ENCODE peak calls at places on chromosomes 13 and 19, in ten cellular contexts. A, H, O, C, M, B, S, X, N and Q are unnamed samples.
A peak's percentile ranks its signal among the peaks of the same experiment; 100 is the strongest.

GRCh38 chr13:62137629-62138405 is 722.2 kb upstream of the PCDH20 start:
- DNase-seq in A (no peak), H (no peak), O (no peak), C (no peak), M (no peak), B (no peak), S (no peak), X (no peak), N (no peak), Q (no peak)

GRCh38 chr13:27481766-27482165 is 31.4 kb upstream of the MTIF3 start:
- DNase-seq in A (peak; percentile 63), H (no peak), O (no peak), C (no peak), M (no peak), B (no peak), S (no peak), X (no peak), N (peak; percentile 81), Q (no peak)

GRCh38 chr13:68254151-68254550 is 1024.0 kb upstream of the PCDH9 start:
- DNase-seq in A (no peak), H (no peak), O (no peak), C (no peak), M (no peak), B (no peak), S (no peak), X (no peak), N (no peak), Q (no peak)

GRCh38 chr13:60351326-60351725 is 45.7 kb upstream of the TDRD3 start:
- DNase-seq in A (no peak), H (no peak), O (no peak), C (peak; percentile 13), M (no peak), B (peak; percentile 69), S (no peak), X (no peak), N (no peak), Q (peak; percentile 12)

GRCh38 chr13:62193919-62194318 is 778.3 kb upstream of the PCDH20 start:
- DNase-seq in A (no peak), H (no peak), O (no peak), C (no peak), M (no peak), B (no peak), S (no peak), X (no peak), N (no peak), Q (no peak)

GRCh38 chr19:41994994-41995958 is 1.2 kb upstream of the ATP1A3 start:
- DNase-seq in A (no peak), H (no peak), O (no peak), C (no peak), M (no peak), B (no peak), S (no peak), X (no peak), N (no peak), Q (no peak)

GRCh38 chr13:69324109-69324886 is 783.3 kb upstream of the ATXN8OS start:
- DNase-seq in A (no peak), H (no peak), O (no peak), C (no peak), M (no peak), B (peak; percentile 25), S (no peak), X (no peak), N (peak; percentile 29), Q (no peak)

GRCh38 chr19:18519962-18520847 is 1.7 kb downstream of the ELL start:
- DNase-seq in A (no peak), H (peak; percentile 79), O (no peak), C (peak; percentile 50), M (no peak), B (peak; percentile 82), S (peak; percentile 83), X (peak; percentile 46), N (peak; percentile 80), Q (peak; percentile 49)

GRCh38 chr19:1355974-1356865 is 27.5 kb upstream of the NDUFS7 start:
- DNase-seq in A (no peak), H (no peak), O (no peak), C (no peak), M (no peak), B (peak; percentile 47), S (no peak), X (no peak), N (peak; percentile 27), Q (no peak)

GRCh38 chr13:73765651-73766384 is 368.4 kb downstream of the KLF12 start:
- DNase-seq in A (peak; percentile 71), H (peak; percentile 86), O (peak; percentile 72), C (no peak), M (peak; percentile 33), B (peak; percentile 79), S (peak; percentile 57), X (peak; percentile 77), N (peak; percentile 91), Q (peak; percentile 51)

GRCh38 chr13:50635504-50635903 is 208.0 kb downstream of the DLEU7 start:
- DNase-seq in A (no peak), H (no peak), O (no peak), C (no peak), M (peak; percentile 14), B (no peak), S (no peak), X (no peak), N (no peak), Q (no peak)

GRCh38 chr13:103403148-103403740 is 337.0 kb upstream of the SLC10A2 start:
- DNase-seq in A (no peak), H (no peak), O (no peak), C (no peak), M (no peak), B (no peak), S (no peak), X (no peak), N (no peak), Q (no peak)

GRCh38 chr13:109904218-109904617 is 117.8 kb upstream of the IRS2 start:
- DNase-seq in A (no peak), H (no peak), O (no peak), C (no peak), M (no peak), B (no peak), S (no peak), X (no peak), N (peak; percentile 13), Q (no peak)

GRCh38 chr13:47420568-47420967 is 523.7 kb upstream of the HTR2A start:
- DNase-seq in A (no peak), H (no peak), O (no peak), C (no peak), M (no peak), B (peak; percentile 4), S (no peak), X (no peak), N (no peak), Q (no peak)

GRCh38 chr13:98436379-98436909 is 140.5 kb downstream of the STK24 start:
- DNase-seq in A (no peak), H (no peak), O (no peak), C (no peak), M (no peak), B (no peak), S (no peak), X (no peak), N (no peak), Q (no peak)

GRCh38 chr13:40445557-40445990 is 220.9 kb downstream of the FOXO1 start:
- DNase-seq in A (peak; percentile 55), H (no peak), O (no peak), C (no peak), M (peak; percentile 17), B (peak; percentile 96), S (no peak), X (no peak), N (no peak), Q (peak; percentile 25)

GRCh38 chr19:49335071-49335783 is at the start of gene CD37:
- DNase-seq in A (peak; percentile 67), H (peak; percentile 71), O (no peak), C (no peak), M (no peak), B (no peak), S (peak; percentile 49), X (peak; percentile 51), N (no peak), Q (no peak)

GRCh38 chr19:38306236-38306635 is 2.2 kb downstream of the C19orf33 start:
- DNase-seq in A (no peak), H (no peak), O (no peak), C (no peak), M (no peak), B (no peak), S (no peak), X (no peak), N (no peak), Q (no peak)

GRCh38 chr19:38307076-38307475 is 3.0 kb downstream of the C19orf33 start:
- DNase-seq in A (no peak), H (no peak), O (no peak), C (no peak), M (no peak), B (no peak), S (no peak), X (no peak), N (no peak), Q (no peak)

GRCh38 chr19:38304352-38304865 is 358 bp downstream of the C19orf33 start:
- DNase-seq in A (no peak), H (no peak), O (no peak), C (no peak), M (no peak), B (no peak), S (no peak), X (no peak), N (no peak), Q (no peak)

GRCh38 chr19:38303517-38304351 is at the start of gene C19orf33:
- DNase-seq in A (peak; percentile 88), H (no peak), O (no peak), C (no peak), M (no peak), B (peak; percentile 22), S (peak; percentile 69), X (no peak), N (no peak), Q (no peak)

GRCh38 chr19:38304866-38305429 is 897 bp downstream of the C19orf33 start:
- DNase-seq in A (peak; percentile 91), H (no peak), O (no peak), C (no peak), M (no peak), B (no peak), S (peak; percentile 74), X (no peak), N (peak; percentile 96), Q (no peak)
- H3K27ac ChIP-seq in A (peak overlapping the region; percentile 83), H (no peak overlapping the region), O (no peak overlapping the region), C (no peak overlapping the region), M (no peak overlapping the region), B (no peak overlapping the region), S (peak overlapping the region; percentile 52), X (no peak overlapping the region), N (no peak overlapping the region), Q (peak overlapping the region; percentile 85)

GRCh38 chr13:77022341-77022740 is 4.6 kb downstream of the FBXL3 start:
- DNase-seq in A (no peak), H (no peak), O (no peak), C (no peak), M (no peak), B (no peak), S (no peak), X (no peak), N (no peak), Q (no peak)
- H3K27ac ChIP-seq in A (no peak overlapping the region), H (no peak overlapping the region), O (no peak overlapping the region), C (no peak overlapping the region), M (peak overlapping the region; percentile 61), B (no peak overlapping the region), S (peak overlapping the region; percentile 56), X (no peak overlapping the region), N (no peak overlapping the region), Q (peak overlapping the region; percentile 95)

GRCh38 chr13:65932587-65933239 is 1297.4 kb downstream of the PCDH9 start:
- DNase-seq in A (no peak), H (no peak), O (no peak), C (no peak), M (no peak), B (no peak), S (no peak), X (no peak), N (no peak), Q (no peak)
- H3K27ac ChIP-seq in A (no peak overlapping the region), H (no peak overlapping the region), O (no peak overlapping the region), C (no peak overlapping the region), M (no peak overlapping the region), B (no peak overlapping the region), S (no peak overlapping the region), X (no peak overlapping the region), N (no peak overlapping the region), Q (no peak overlapping the region)

GRCh38 chr19:45767881-45768643 is 990 bp downstream of the SIX5 start:
- DNase-seq in A (peak; percentile 81), H (peak; percentile 86), O (no peak), C (no peak), M (no peak), B (peak; percentile 65), S (peak; percentile 74), X (no peak), N (peak; percentile 83), Q (peak; percentile 53)
- H3K27ac ChIP-seq in A (peak overlapping the region; percentile 89), H (peak overlapping the region; percentile 78), O (peak overlapping the region; percentile 97), C (peak overlapping the region; percentile 78), M (peak overlapping the region; percentile 96), B (peak overlapping the region; percentile 95), S (peak overlapping the region; percentile 98), X (no peak overlapping the region), N (peak overlapping the region; percentile 94), Q (peak overlapping the region; percentile 97)